ENCODE peak calls at places on chromosomes 6 and 20, in five cellular contexts. One of them, this sample, is unnamed.

GRCh38 chr20:63235399-63235983 is at the start of gene BIRC7:
- DNase-seq in trophoblast cell: no peak
- DNase-seq in H1: no peak
- DNase-seq in H9: no peak
- DNase-seq in mesenchymal stem cell: peak
- DNase-seq in this sample: no peak

GRCh38 chr20:62956387-62957135 is 4.1 kb downstream of the SLC17A9 start:
- DNase-seq in trophoblast cell: no peak
- DNase-seq in H1: no peak
- DNase-seq in H9: no peak
- DNase-seq in mesenchymal stem cell: no peak
- DNase-seq in this sample: no peak

GRCh38 chr6:106880952-106881351 is 93.6 kb downstream of the CD24 start:
- DNase-seq in trophoblast cell: no peak
- DNase-seq in H1: no peak
- DNase-seq in H9: no peak
- DNase-seq in mesenchymal stem cell: no peak
- DNase-seq in this sample: no peak

GRCh38 chr6:139536751-139537617 is 162.5 kb upstream of the CITED2 start:
- DNase-seq in trophoblast cell: no peak
- DNase-seq in H1: no peak
- DNase-seq in H9: no peak
- DNase-seq in mesenchymal stem cell: no peak
- DNase-seq in this sample: no peak

GRCh38 chr6:351867-352289 is 39.7 kb upstream of the IRF4 start:
- DNase-seq in trophoblast cell: no peak
- DNase-seq in H1: no peak
- DNase-seq in H9: no peak
- DNase-seq in mesenchymal stem cell: no peak
- DNase-seq in this sample: no peak

GRCh38 chr6:13398081-13398406 is 69.7 kb upstream of the TBC1D7 start:
- DNase-seq in trophoblast cell: peak
- DNase-seq in H1: no peak
- DNase-seq in H9: no peak
- DNase-seq in mesenchymal stem cell: no peak
- DNase-seq in this sample: no peak

GRCh38 chr6:27829453-27830211 is 82.6 kb downstream of the OR2B2 start:
- DNase-seq in trophoblast cell: no peak
- DNase-seq in H1: no peak
- DNase-seq in H9: no peak
- DNase-seq in mesenchymal stem cell: peak
- DNase-seq in this sample: no peak

GRCh38 chr6:24985313-24985712 is 49.6 kb upstream of the RIPOR2 start:
- DNase-seq in trophoblast cell: no peak
- DNase-seq in H1: no peak
- DNase-seq in H9: peak
- DNase-seq in mesenchymal stem cell: no peak
- DNase-seq in this sample: peak

GRCh38 chr6:7905416-7905815 is 5.2 kb downstream of the TXNDC5 start:
- DNase-seq in trophoblast cell: no peak
- DNase-seq in H1: no peak
- DNase-seq in H9: no peak
- DNase-seq in mesenchymal stem cell: no peak
- DNase-seq in this sample: no peak

GRCh38 chr20:24954151-24954550 is 5.1 kb downstream of the CST7 start:
- DNase-seq in trophoblast cell: no peak
- DNase-seq in H1: no peak
- DNase-seq in H9: no peak
- DNase-seq in mesenchymal stem cell: no peak
- DNase-seq in this sample: no peak

GRCh38 chr20:4809707-4810106 is 88.0 kb downstream of the PRND start:
- DNase-seq in trophoblast cell: no peak
- DNase-seq in H1: no peak
- DNase-seq in H9: no peak
- DNase-seq in mesenchymal stem cell: no peak
- DNase-seq in this sample: no peak

GRCh38 chr6:167827588-167828324 is 1.0 kb downstream of the AFDN start:
- DNase-seq in trophoblast cell: peak
- DNase-seq in H1: peak
- DNase-seq in H9: peak
- DNase-seq in mesenchymal stem cell: peak
- DNase-seq in this sample: peak

GRCh38 chr6:62714112-62714511 is 428.1 kb upstream of the KHDRBS2 start:
- DNase-seq in trophoblast cell: no peak
- DNase-seq in H1: no peak
- DNase-seq in H9: no peak
- DNase-seq in mesenchymal stem cell: no peak
- DNase-seq in this sample: no peak

GRCh38 chr6:67986694-67987232 is 648.3 kb upstream of the ADGRB3 start:
- DNase-seq in trophoblast cell: no peak
- DNase-seq in H1: no peak
- DNase-seq in H9: no peak
- DNase-seq in mesenchymal stem cell: peak
- DNase-seq in this sample: no peak

GRCh38 chr20:33516882-33517281 is 27.0 kb downstream of the CBFA2T2 start:
- DNase-seq in trophoblast cell: no peak
- DNase-seq in H1: no peak
- DNase-seq in H9: no peak
- DNase-seq in mesenchymal stem cell: peak
- DNase-seq in this sample: no peak

GRCh38 chr6:72218125-72218524 is 331.8 kb downstream of the RIMS1 start:
- DNase-seq in trophoblast cell: peak
- DNase-seq in H1: peak
- DNase-seq in H9: peak
- DNase-seq in mesenchymal stem cell: peak
- DNase-seq in this sample: peak

GRCh38 chr6:105968230-105968954 is 117.7 kb upstream of the PRDM1 start:
- DNase-seq in trophoblast cell: no peak
- DNase-seq in H1: no peak
- DNase-seq in H9: no peak
- DNase-seq in mesenchymal stem cell: no peak
- DNase-seq in this sample: no peak

GRCh38 chr6:125310994-125311649 is 9.4 kb upstream of the HDDC2 start:
- DNase-seq in trophoblast cell: peak
- DNase-seq in H1: no peak
- DNase-seq in H9: no peak
- DNase-seq in mesenchymal stem cell: peak
- DNase-seq in this sample: peak

GRCh38 chr6:148750826-148751225 is 4.0 kb downstream of the UST start:
- DNase-seq in trophoblast cell: no peak
- DNase-seq in H1: no peak
- DNase-seq in H9: no peak
- DNase-seq in mesenchymal stem cell: no peak
- DNase-seq in this sample: no peak

GRCh38 chr20:51128198-51128597 is 105.3 kb upstream of the KCNG1 start:
- DNase-seq in trophoblast cell: no peak
- DNase-seq in H1: no peak
- DNase-seq in H9: peak
- DNase-seq in mesenchymal stem cell: peak
- DNase-seq in this sample: no peak

GRCh38 chr20:768426-768978 is at the start of gene SLC52A3:
- DNase-seq in trophoblast cell: peak
- DNase-seq in H1: peak
- DNase-seq in H9: peak
- DNase-seq in mesenchymal stem cell: no peak
- DNase-seq in this sample: no peak
- H2BK12ac ChIP-seq in trophoblast cell: no peak
- H2BK12ac ChIP-seq in H1: no peak
- H2BK12ac ChIP-seq in H9: no peak
- H2BK12ac ChIP-seq in mesenchymal stem cell: no peak
- H2BK12ac ChIP-seq in this sample: peak

GRCh38 chr6:158050107-158050735 is 68.6 kb downstream of the SYNJ2 start:
- DNase-seq in trophoblast cell: no peak
- DNase-seq in H1: no peak
- DNase-seq in H9: peak
- DNase-seq in mesenchymal stem cell: no peak
- DNase-seq in this sample: no peak
- H2BK5ac ChIP-seq in trophoblast cell: no peak
- H2BK5ac ChIP-seq in H1: peak
- H2BK5ac ChIP-seq in H9: no peak
- H2BK5ac ChIP-seq in mesenchymal stem cell: no peak
- H2BK5ac ChIP-seq in this sample: no peak

DNA sequence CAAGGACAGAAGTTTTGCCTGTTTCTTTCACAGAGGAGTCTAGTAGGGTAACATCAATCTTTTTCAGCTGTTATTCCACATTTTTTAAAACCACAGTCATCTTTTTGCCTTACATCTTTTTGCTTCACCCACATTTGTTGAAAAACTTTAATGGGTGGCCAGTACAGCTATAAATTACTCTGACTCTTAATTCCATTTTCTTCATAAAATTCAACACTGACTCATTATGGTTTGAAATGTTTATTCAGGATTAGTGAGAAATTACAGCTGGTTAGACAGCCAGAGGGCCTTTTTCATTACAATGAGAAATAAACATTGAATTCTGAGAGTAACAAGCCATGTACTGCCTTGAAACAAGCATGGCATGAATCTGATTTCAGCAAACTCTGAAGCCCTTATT is 19.6 kb downstream of the NDUFAF4 start:
- DNase-seq in trophoblast cell: no peak
- DNase-seq in H1: no peak
- DNase-seq in H9: no peak
- DNase-seq in mesenchymal stem cell: peak
- DNase-seq in this sample: no peak
- H2BK12ac ChIP-seq in trophoblast cell: no peak
- H2BK12ac ChIP-seq in H1: no peak
- H2BK12ac ChIP-seq in H9: no peak
- H2BK12ac ChIP-seq in mesenchymal stem cell: no peak
- H2BK12ac ChIP-seq in this sample: no peak

GRCh38 chr20:10924628-10925266 is 250.9 kb upstream of the JAG1 start:
- DNase-seq in trophoblast cell: peak
- DNase-seq in H1: no peak
- DNase-seq in H9: no peak
- DNase-seq in mesenchymal stem cell: peak
- DNase-seq in this sample: no peak
- H2BK5ac ChIP-seq in trophoblast cell: no peak
- H2BK5ac ChIP-seq in H1: no peak
- H2BK5ac ChIP-seq in H9: no peak
- H2BK5ac ChIP-seq in mesenchymal stem cell: no peak
- H2BK5ac ChIP-seq in this sample: no peak

GRCh38 chr20:3784863-3785239 is 1.7 kb downstream of the CENPB start:
- DNase-seq in trophoblast cell: no peak
- DNase-seq in H1: no peak
- DNase-seq in H9: no peak
- DNase-seq in mesenchymal stem cell: no peak
- DNase-seq in this sample: no peak

GRCh38 chr20:3783068-3783489 is 1.8 kb upstream of the SPEF1 start:
- DNase-seq in trophoblast cell: peak
- DNase-seq in H1: no peak
- DNase-seq in H9: no peak
- DNase-seq in mesenchymal stem cell: no peak
- DNase-seq in this sample: no peak

GRCh38 chr20:3783516-3784225 is 2.4 kb upstream of the SPEF1 start:
- DNase-seq in trophoblast cell: no peak
- DNase-seq in H1: no peak
- DNase-seq in H9: no peak
- DNase-seq in mesenchymal stem cell: no peak
- DNase-seq in this sample: no peak

GRCh38 chr20:3785240-3786125 is 1.1 kb downstream of the CENPB start:
- DNase-seq in trophoblast cell: no peak
- DNase-seq in H1: no peak
- DNase-seq in H9: no peak
- DNase-seq in mesenchymal stem cell: peak
- DNase-seq in this sample: no peak

DNA sequence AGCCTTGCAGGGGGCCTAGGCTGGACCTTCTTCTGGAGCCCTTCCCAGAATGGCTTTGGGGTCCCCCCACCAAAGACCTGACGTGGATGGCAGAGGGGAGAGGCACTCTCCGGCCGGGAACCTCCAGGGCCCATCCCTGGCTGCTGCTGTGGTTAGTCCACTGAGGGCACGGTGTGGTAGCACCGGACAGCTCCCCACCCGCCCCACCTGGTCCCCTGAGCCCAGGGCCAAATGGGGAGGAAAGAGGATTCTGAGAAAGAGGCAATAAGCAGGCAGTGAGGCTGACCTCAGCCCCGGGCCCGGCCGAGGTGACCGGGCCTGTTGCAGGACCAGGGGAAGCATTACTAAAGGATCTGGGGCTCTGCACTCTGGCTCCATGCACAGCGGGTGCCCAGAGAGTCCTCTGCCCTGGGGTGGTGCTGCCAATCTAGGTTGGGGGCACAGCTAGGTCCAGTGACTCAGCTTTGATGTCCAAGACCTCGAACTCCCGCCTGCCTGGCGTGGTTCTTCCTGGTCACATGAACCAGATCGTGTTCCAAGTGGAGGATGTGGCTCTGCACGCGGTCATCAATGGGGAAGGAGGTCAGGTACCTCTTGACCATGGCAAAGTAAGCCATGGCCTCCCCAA is 2.2 kb downstream of the CENPB start:
- DNase-seq in trophoblast cell: no peak
- DNase-seq in H1: no peak
- DNase-seq in H9: no peak
- DNase-seq in mesenchymal stem cell: no peak
- DNase-seq in this sample: no peak
- H2BK12ac ChIP-seq in trophoblast cell: no peak
- H2BK12ac ChIP-seq in H1: peak
- H2BK12ac ChIP-seq in H9: no peak
- H2BK12ac ChIP-seq in mesenchymal stem cell: no peak
- H2BK12ac ChIP-seq in this sample: no peak

DNA sequence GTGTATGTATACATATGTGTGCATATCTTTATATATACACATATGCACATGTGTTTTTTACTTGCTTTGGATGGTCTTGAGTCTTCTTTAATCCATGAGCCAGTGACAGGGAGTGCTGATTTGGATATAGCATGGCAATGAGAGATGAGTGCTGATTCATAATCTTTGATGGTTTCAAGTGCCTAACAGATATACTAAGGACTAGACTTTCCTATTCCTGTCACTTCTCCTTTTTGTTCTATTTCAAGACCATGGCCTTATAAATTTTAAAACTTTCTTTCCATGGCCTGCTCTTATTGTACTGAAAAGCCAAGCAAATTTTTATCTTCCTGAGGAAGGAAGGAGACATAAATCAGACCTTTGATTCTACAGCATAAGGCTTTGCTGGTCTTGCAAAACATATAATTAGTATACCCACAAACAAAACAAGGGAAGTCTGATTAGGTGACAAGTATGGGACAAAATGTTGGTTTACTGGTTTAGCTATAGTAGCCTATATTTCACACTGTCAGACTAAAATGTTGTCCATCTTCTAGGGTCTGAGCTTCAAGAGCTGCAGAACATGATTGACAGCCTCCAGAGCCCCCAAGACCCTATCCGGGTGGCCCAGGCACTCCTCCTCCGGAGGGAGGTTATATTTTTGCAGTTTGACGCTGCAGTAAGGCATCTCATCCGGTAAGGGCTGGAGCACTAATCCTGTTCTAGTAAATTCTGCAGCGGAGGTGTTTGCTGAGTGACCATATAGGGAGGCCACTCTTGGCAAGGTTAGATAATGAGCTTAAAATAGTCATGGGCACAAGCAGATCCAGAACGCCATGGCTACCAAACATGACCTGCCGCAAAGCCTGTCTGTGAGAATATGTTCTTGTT is 82.3 kb downstream of the CD164 start:
- DNase-seq in trophoblast cell: no peak
- DNase-seq in H1: no peak
- DNase-seq in H9: no peak
- DNase-seq in mesenchymal stem cell: no peak
- DNase-seq in this sample: no peak
- H2BK5ac ChIP-seq in trophoblast cell: no peak
- H2BK5ac ChIP-seq in H1: no peak
- H2BK5ac ChIP-seq in H9: no peak
- H2BK5ac ChIP-seq in mesenchymal stem cell: no peak
- H2BK5ac ChIP-seq in this sample: no peak